ENCODE peak calls at places on chromosomes 1 and 21, in six cellular contexts. One of them, this sample, is unnamed.

GRCh38 chr1:43986712-43987111 is 4.7 kb upstream of the CCDC24 start:
- DNase-seq in neural progenitor cell: no peak
- DNase-seq in HL-60: no peak
- DNase-seq in AG10803: no peak
- DNase-seq in choroid plexus epithelial cell: no peak
- DNase-seq in A673: no peak
- DNase-seq in this sample: no peak

GRCh38 chr1:182766050-182766449 is 23.5 kb upstream of the NPL start:
- DNase-seq in AG10803: no peak
- DNase-seq in A673: no peak
- DNase-seq in HL-60: no peak
- DNase-seq in choroid plexus epithelial cell: no peak
- DNase-seq in neural progenitor cell: no peak
- DNase-seq in this sample: no peak

GRCh38 chr1:17075470-17076255 is 21.8 kb upstream of the SDHB start:
- DNase-seq in choroid plexus epithelial cell: peak
- DNase-seq in neural progenitor cell: peak
- DNase-seq in HL-60: peak
- DNase-seq in AG10803: no peak
- DNase-seq in A673: peak
- DNase-seq in this sample: no peak

GRCh38 chr1:241459186-241459802 is 60.3 kb downstream of the FH start:
- DNase-seq in neural progenitor cell: no peak
- DNase-seq in HL-60: no peak
- DNase-seq in AG10803: no peak
- DNase-seq in choroid plexus epithelial cell: no peak
- DNase-seq in A673: no peak
- DNase-seq in this sample: no peak

GRCh38 chr1:176374967-176375569 is 87.9 kb upstream of the PAPPA2 start:
- DNase-seq in A673: peak
- DNase-seq in choroid plexus epithelial cell: peak
- DNase-seq in AG10803: peak
- DNase-seq in HL-60: peak
- DNase-seq in neural progenitor cell: peak
- DNase-seq in this sample: peak

GRCh38 chr1:145757420-145757819 is 38.1 kb downstream of the CD160 start:
- DNase-seq in neural progenitor cell: no peak
- DNase-seq in choroid plexus epithelial cell: peak
- DNase-seq in AG10803: no peak
- DNase-seq in A673: no peak
- DNase-seq in HL-60: no peak
- DNase-seq in this sample: peak

GRCh38 chr1:116508984-116509980 is 61.5 kb downstream of the CD58 start:
- DNase-seq in AG10803: peak
- DNase-seq in choroid plexus epithelial cell: peak
- DNase-seq in A673: no peak
- DNase-seq in neural progenitor cell: no peak
- DNase-seq in HL-60: peak
- DNase-seq in this sample: peak

GRCh38 chr21:41366522-41367151 is 4.8 kb downstream of the MX2 start:
- DNase-seq in neural progenitor cell: no peak
- DNase-seq in AG10803: peak
- DNase-seq in choroid plexus epithelial cell: peak
- DNase-seq in A673: no peak
- DNase-seq in HL-60: peak
- DNase-seq in this sample: peak

GRCh38 chr1:34907487-34908090 is 21.9 kb downstream of the DLGAP3 start:
- DNase-seq in A673: no peak
- DNase-seq in choroid plexus epithelial cell: peak
- DNase-seq in AG10803: no peak
- DNase-seq in neural progenitor cell: peak
- DNase-seq in HL-60: no peak
- DNase-seq in this sample: no peak

GRCh38 chr1:20684651-20685050 is 23.5 kb upstream of the DDOST start:
- DNase-seq in choroid plexus epithelial cell: no peak
- DNase-seq in HL-60: no peak
- DNase-seq in A673: no peak
- DNase-seq in neural progenitor cell: no peak
- DNase-seq in AG10803: no peak
- DNase-seq in this sample: no peak
- H3K4me3 ChIP-seq in choroid plexus epithelial cell: no peak
- H3K4me3 ChIP-seq in HL-60: no peak
- H3K4me3 ChIP-seq in A673: no peak
- H3K4me3 ChIP-seq in neural progenitor cell: no peak
- H3K4me3 ChIP-seq in AG10803: no peak
- H3K4me3 ChIP-seq in this sample: no peak

DNA sequence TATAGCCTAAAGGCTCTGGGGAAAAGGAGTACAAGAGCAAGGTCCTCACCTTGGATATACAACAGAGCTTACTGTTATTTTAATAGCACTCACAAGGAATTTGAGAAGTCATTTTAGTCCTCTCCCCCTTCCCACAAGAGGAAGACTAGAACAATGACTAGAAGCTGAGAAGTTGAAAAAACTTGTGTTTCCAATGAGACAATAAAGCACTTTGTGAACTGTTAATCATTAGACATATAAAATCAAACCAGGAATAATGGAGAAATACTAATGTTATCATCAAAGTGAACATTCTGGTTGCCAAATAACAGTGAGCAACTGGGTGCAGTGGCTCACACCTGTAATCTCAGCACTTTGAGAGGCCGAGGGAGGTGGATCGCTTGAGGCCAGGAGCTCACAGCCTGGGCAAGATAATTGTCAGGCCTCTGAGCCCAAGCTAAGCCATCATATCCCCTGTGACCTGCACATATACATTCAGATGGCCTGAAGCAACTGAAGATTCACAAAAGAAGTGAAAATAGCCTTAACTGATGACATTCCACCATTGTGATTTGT is 54.0 kb upstream of the RASAL2 start:
- DNase-seq in neural progenitor cell: no peak
- DNase-seq in choroid plexus epithelial cell: no peak
- DNase-seq in AG10803: no peak
- DNase-seq in HL-60: no peak
- DNase-seq in A673: no peak
- DNase-seq in this sample: no peak
- TF ChIP-seq CTCF in neural progenitor cell: no peak
- TF ChIP-seq CTCF in choroid plexus epithelial cell: no peak
- TF ChIP-seq CTCF in AG10803: no peak
- TF ChIP-seq CTCF in HL-60: no peak
- TF ChIP-seq CTCF in A673: no peak
- TF ChIP-seq CTCF in this sample: no peak

DNA sequence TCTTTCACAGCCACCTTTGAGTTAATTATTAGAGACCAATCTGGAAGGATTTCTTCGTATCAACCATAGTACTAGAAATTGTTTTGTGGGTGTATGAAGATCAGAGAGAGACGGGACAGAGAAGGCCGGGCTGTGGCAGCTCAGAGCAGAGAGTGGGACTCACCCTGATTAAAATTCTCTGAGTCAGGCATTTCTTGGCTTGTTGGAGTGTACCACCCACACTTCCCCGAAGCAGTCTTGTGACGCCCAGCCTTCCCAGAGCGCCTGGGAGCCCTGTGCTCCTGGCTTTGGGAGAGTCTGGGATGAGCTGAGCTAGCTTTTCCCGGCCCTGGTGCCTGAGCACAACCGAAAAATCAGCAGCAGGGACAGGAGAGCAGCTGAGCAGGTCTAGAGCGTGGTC is 19.4 kb downstream of the PLEKHM2 start:
- DNase-seq in neural progenitor cell: no peak
- DNase-seq in A673: peak
- DNase-seq in choroid plexus epithelial cell: peak
- DNase-seq in AG10803: peak
- DNase-seq in HL-60: no peak
- DNase-seq in this sample: peak
- H3K4me3 ChIP-seq in neural progenitor cell: no peak
- H3K4me3 ChIP-seq in A673: no peak
- H3K4me3 ChIP-seq in choroid plexus epithelial cell: no peak
- H3K4me3 ChIP-seq in AG10803: peak
- H3K4me3 ChIP-seq in HL-60: no peak
- H3K4me3 ChIP-seq in this sample: no peak

GRCh38 chr1:202926578-202927491 is at the start of gene KLHL12:
- DNase-seq in neural progenitor cell: peak
- DNase-seq in AG10803: peak
- DNase-seq in A673: peak
- DNase-seq in HL-60: peak
- DNase-seq in choroid plexus epithelial cell: peak
- DNase-seq in this sample: peak
- TF ChIP-seq CTCF in neural progenitor cell: peak
- TF ChIP-seq CTCF in AG10803: peak
- TF ChIP-seq CTCF in A673: peak
- TF ChIP-seq CTCF in HL-60: peak
- TF ChIP-seq CTCF in choroid plexus epithelial cell: peak
- TF ChIP-seq CTCF in this sample: peak

GRCh38 chr1:85607126-85607912 is 26.8 kb downstream of the CCN1 start:
- DNase-seq in A673: peak
- DNase-seq in AG10803: peak
- DNase-seq in neural progenitor cell: peak
- DNase-seq in HL-60: no peak
- DNase-seq in choroid plexus epithelial cell: peak
- DNase-seq in this sample: peak
- H3K4me3 ChIP-seq in A673: no peak
- H3K4me3 ChIP-seq in AG10803: no peak
- H3K4me3 ChIP-seq in neural progenitor cell: no peak
- H3K4me3 ChIP-seq in HL-60: no peak
- H3K4me3 ChIP-seq in choroid plexus epithelial cell: no peak
- H3K4me3 ChIP-seq in this sample: no peak

DNA sequence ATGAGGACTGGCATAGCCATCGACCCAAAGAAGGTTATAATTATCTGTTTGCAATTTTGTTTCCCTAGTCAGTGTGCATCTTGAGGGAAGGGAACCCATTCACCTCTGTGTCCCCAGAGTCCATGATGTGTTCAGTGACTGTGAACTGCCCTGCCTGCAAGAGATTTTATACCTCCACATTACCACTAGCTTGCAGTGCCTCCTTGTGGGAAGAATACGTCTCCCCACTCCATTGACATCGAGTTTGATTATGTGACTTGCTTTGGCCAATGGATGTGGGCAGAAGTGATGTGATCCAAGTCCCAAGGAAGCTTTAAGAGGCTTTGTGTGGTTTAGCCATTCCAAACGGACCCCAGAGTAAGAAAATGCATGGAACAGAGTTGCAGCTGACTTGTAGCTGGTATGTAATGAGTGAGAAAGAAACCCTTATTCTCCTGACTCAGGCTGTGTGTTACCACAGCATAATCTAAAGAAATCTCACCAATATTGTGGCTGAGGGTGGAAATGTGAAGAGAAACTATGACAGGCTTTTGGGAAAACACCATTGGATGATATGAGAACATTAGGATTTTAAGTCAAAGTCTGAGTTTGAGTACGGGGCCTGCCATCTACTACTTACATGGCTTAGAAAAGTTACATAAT is 47.8 kb upstream of the NRDC start:
- DNase-seq in A673: peak
- DNase-seq in neural progenitor cell: peak
- DNase-seq in choroid plexus epithelial cell: peak
- DNase-seq in AG10803: peak
- DNase-seq in HL-60: no peak
- DNase-seq in this sample: peak
- TF ChIP-seq CTCF in A673: peak
- TF ChIP-seq CTCF in neural progenitor cell: peak
- TF ChIP-seq CTCF in choroid plexus epithelial cell: peak
- TF ChIP-seq CTCF in AG10803: peak
- TF ChIP-seq CTCF in HL-60: no peak
- TF ChIP-seq CTCF in this sample: peak

DNA sequence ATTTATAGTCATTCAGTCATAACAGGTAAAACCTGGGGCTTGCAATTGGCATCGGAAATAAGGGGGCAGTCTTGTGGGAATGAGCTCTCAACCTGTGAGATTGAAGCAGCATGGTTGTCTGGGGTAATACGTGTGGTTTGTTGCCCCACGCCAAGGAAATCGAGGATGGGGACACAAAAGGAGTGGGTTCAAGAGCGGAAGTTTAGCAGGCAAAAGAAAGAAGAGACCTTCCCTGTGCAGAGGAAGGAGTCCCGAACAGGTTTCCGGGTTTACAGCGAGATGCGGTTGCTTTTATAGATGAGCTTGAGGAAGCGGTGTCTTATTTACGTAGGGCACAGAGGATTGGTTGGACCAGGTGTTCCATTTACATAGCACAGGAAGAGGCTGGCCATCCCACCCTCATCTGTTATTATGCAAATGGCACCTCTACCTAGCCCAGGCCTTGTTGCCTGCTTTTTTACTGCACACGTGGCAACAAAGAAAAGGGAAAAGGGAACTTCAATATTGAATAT is 37.3 kb downstream of the IFNAR1 start:
- DNase-seq in AG10803: no peak
- DNase-seq in HL-60: peak
- DNase-seq in choroid plexus epithelial cell: peak
- DNase-seq in A673: no peak
- DNase-seq in neural progenitor cell: peak
- DNase-seq in this sample: no peak
- H3K4me3 ChIP-seq in AG10803: no peak
- H3K4me3 ChIP-seq in HL-60: peak
- H3K4me3 ChIP-seq in choroid plexus epithelial cell: no peak
- H3K4me3 ChIP-seq in A673: peak
- H3K4me3 ChIP-seq in neural progenitor cell: peak
- H3K4me3 ChIP-seq in this sample: no peak

GRCh38 chr1:50831300-50832061 is 128.6 kb downstream of the FAF1 start:
- DNase-seq in HL-60: no peak
- DNase-seq in AG10803: no peak
- DNase-seq in A673: no peak
- DNase-seq in choroid plexus epithelial cell: no peak
- DNase-seq in neural progenitor cell: no peak
- DNase-seq in this sample: no peak
- TF ChIP-seq CTCF in HL-60: no peak
- TF ChIP-seq CTCF in AG10803: no peak
- TF ChIP-seq CTCF in A673: no peak
- TF ChIP-seq CTCF in choroid plexus epithelial cell: no peak
- TF ChIP-seq CTCF in neural progenitor cell: no peak
- TF ChIP-seq CTCF in this sample: no peak

This sample was measured in astrocyte of the spinal cord.